ENCODE peak calls at places on chromosomes 4 and X, in ten cellular contexts. Z is psoas muscle; H is activated T-cell treated with anti-CD3 and anti-CD28 coated beads for 24 hours; U is A172; C is A549; X is HCT116; E is hypothalamus; N is nucleus accumbens; P is bronchial epithelial cell; A is activated CD4-positive, alpha-beta T cell treated with anti-CD3 and anti-CD28 coated beads, Interleukin-2, amount 10 ng/mL, durations not matched to agents 7 days and 5 days. F is an unnamed sample.

GRCh38 chrX:124232523-124233201 is 99.8 kb upstream of the TEX13D start:
- DNase-seq in H (no peak), A (peak; percentile 14), C (no peak), U (no peak), P (peak; percentile 60), Z (no peak), E (no peak), X (no peak), N (peak; percentile 32), F (no peak)

GRCh38 chr4:2402053-2402452 is 16.4 kb downstream of the ZFYVE28 start:
- DNase-seq in U (no peak), A (no peak), N (peak; percentile 78), X (no peak), Z (peak; percentile 80), P (peak; percentile 28), E (peak; percentile 25), C (no peak), H (no peak), F (peak; percentile 92)

GRCh38 chr4:79083406-79084010 is 144.3 kb upstream of the PAQR3 start:
- DNase-seq in U (no peak), X (no peak), P (no peak), Z (no peak), C (no peak), A (no peak), E (no peak), H (no peak), N (no peak), F (no peak)

GRCh38 chr4:136769717-136770116 is 762.6 kb downstream of the PCDH18 start:
- DNase-seq in H (no peak), Z (no peak), C (no peak), P (no peak), X (no peak), A (no peak), U (no peak), E (no peak), N (no peak), F (no peak)

GRCh38 chr4:19803406-19803805 is 448.3 kb upstream of the SLIT2 start:
- DNase-seq in X (no peak), H (no peak), N (no peak), C (no peak), A (no peak), E (no peak), Z (no peak), P (no peak), U (peak; percentile 25), F (no peak)

GRCh38 chr4:73770917-73771316 is 30.5 kb downstream of the CXCL8 start:
- DNase-seq in X (no peak), Z (no peak), U (no peak), C (no peak), E (no peak), N (no peak), P (no peak), H (no peak), A (no peak), F (peak; percentile 78)

GRCh38 chr4:57078685-57079521 is 31.3 kb downstream of the IGFBP7 start:
- DNase-seq in U (peak; percentile 67), H (no peak), N (no peak), E (no peak), X (no peak), A (no peak), Z (no peak), P (peak; percentile 95), C (no peak), F (no peak)

GRCh38 chr4:43481526-43481925 is 589.0 kb downstream of the GRXCR1 start:
- DNase-seq in P (no peak), X (no peak), C (no peak), H (no peak), E (no peak), U (no peak), N (no peak), Z (no peak), A (no peak), F (no peak)

GRCh38 chr4:2335729-2336101 is 73.8 kb upstream of the MXD4 start:
- DNase-seq in C (no peak), N (no peak), U (no peak), X (no peak), E (no peak), P (no peak), A (no peak), H (no peak), Z (no peak), F (no peak)

GRCh38 chr4:1402516-1403101 is 3.6 kb downstream of the NKX1-1 start:
- DNase-seq in A (no peak), C (no peak), H (no peak), Z (no peak), E (no peak), P (no peak), N (no peak), X (no peak), U (no peak), F (no peak)

GRCh38 chrX:133405498-133406180 is 9.7 kb downstream of the GPC4 start:
- DNase-seq in U (no peak), C (no peak), Z (no peak), N (no peak), X (no peak), E (no peak), A (no peak), H (no peak), P (no peak), F (no peak)

GRCh38 chrX:10111364-10112148 is 45.2 kb upstream of the CLCN4 start:
- DNase-seq in H (peak; percentile 26), E (no peak), Z (no peak), X (no peak), A (no peak), P (no peak), N (peak; percentile 46), C (no peak), U (no peak), F (peak; percentile 72)

GRCh38 chrX:13013353-13014110 is 30.9 kb downstream of the FAM9C start:
- DNase-seq in Z (no peak), X (no peak), C (no peak), A (peak; percentile 33), E (no peak), N (no peak), U (no peak), H (no peak), P (no peak), F (no peak)

GRCh38 chrX:101009086-101009485 is 39.6 kb downstream of the ARL13A start:
- DNase-seq in U (no peak), H (no peak), A (no peak), C (no peak), X (no peak), E (no peak), P (no peak), Z (no peak), N (no peak), F (no peak)

GRCh38 chr4:81550005-81550896 is 78.5 kb upstream of the RASGEF1B start:
- DNase-seq in U (no peak), A (no peak), C (no peak), N (no peak), X (no peak), H (no peak), Z (peak; percentile 15), P (no peak), E (no peak), F (no peak)

GRCh38 chr4:6252051-6252450 is 17.6 kb upstream of the WFS1 start:
- DNase-seq in U (no peak), X (no peak), C (no peak), P (no peak), A (no peak), E (peak; percentile 60), Z (no peak), N (peak; percentile 66), H (no peak), F (peak; percentile 15)

GRCh38 chrX:70293621-70294020 is 3.7 kb downstream of the KIF4A start:
- DNase-seq in C (no peak), A (no peak), H (no peak), Z (no peak), X (no peak), E (no peak), U (no peak), P (peak; percentile 53), N (no peak), F (no peak)

GRCh38 chrX:8288590-8288989 is 117.5 kb upstream of the VCX2 start:
- DNase-seq in U (no peak), A (no peak), N (no peak), X (no peak), C (no peak), P (peak; percentile 77), E (no peak), H (no peak), Z (no peak), F (no peak)

GRCh38 chr4:6388713-6389112 is 83.7 kb downstream of the PPP2R2C start:
- DNase-seq in N (no peak), E (no peak), C (no peak), X (no peak), U (no peak), Z (no peak), A (no peak), H (no peak), P (no peak), F (no peak)

GRCh38 chr4:137300776-137301175 is 231.5 kb downstream of the PCDH18 start:
- DNase-seq in H (no peak), N (no peak), Z (no peak), C (no peak), P (peak; percentile 10), E (no peak), U (no peak), X (no peak), A (no peak), F (no peak)

GRCh38 chr4:110668463-110669245 is 45.8 kb upstream of the PITX2 start:
- DNase-seq in X (no peak), E (no peak), U (no peak), A (no peak), P (no peak), C (no peak), N (no peak), Z (no peak), H (no peak), F (no peak)